ENCODE peak calls at places on chromosome 15, in four cellular contexts. I is WTC11, C is GM12878, P is HepG2. G is an unnamed sample.

GRCh38 chr15:100869151-100869999 is 10.3 kb upstream of the ALDH1A3 start:
- DNase-seq in I (peak), C (no peak), P (no peak), G (peak)

GRCh38 chr15:77009646-77010311 is 14.9 kb downstream of the PSTPIP1 start:
- DNase-seq in I (no peak), C (no peak), P (no peak), G (no peak)

GRCh38 chr15:57541805-57542504 is 49.7 kb upstream of the MYZAP start:
- DNase-seq in I (peak), C (no peak), P (peak), G (peak)

GRCh38 chr15:41241251-41241964 is 10.3 kb downstream of the CHP1 start:
- DNase-seq in I (no peak), C (no peak), P (peak), G (peak)

GRCh38 chr15:57560976-57561711 is 30.6 kb upstream of the MYZAP start:
- DNase-seq in I (peak), C (peak), P (peak), G (peak)

GRCh38 chr15:100189849-100190248 is 151.9 kb downstream of the ADAMTS17 start:
- DNase-seq in I (no peak), C (no peak), P (no peak), G (no peak)

GRCh38 chr15:97933589-97933988 is 26.9 kb upstream of the ARRDC4 start:
- DNase-seq in I (no peak), C (no peak), P (no peak), G (no peak)

GRCh38 chr15:78620839-78621421 is at the start of gene CHRNA3:
- DNase-seq in I (peak), C (no peak), P (no peak), G (no peak)

GRCh38 chr15:30791239-30791638 is 112.5 kb upstream of the FAN1 start:
- DNase-seq in I (peak), C (no peak), P (no peak), G (peak)

GRCh38 chr15:60583194-60583593 is 104.3 kb upstream of the ICE2 start:
- DNase-seq in I (no peak), C (no peak), P (no peak), G (no peak)

GRCh38 chr15:67870868-67871408 is 31.1 kb upstream of the RNU6-1 start:
- DNase-seq in I (no peak), C (no peak), P (no peak), G (no peak)

GRCh38 chr15:40047413-40048154 is 8.6 kb upstream of the SRP14 start:
- DNase-seq in I (no peak), C (peak), P (no peak), G (no peak)

GRCh38 chr15:60534546-60534945 is 55.6 kb upstream of the ICE2 start:
- DNase-seq in I (no peak), C (no peak), P (no peak), G (no peak)

GRCh38 chr15:94230436-94230885 is 900 bp upstream of the MCTP2 start:
- DNase-seq in I (no peak), C (no peak), P (no peak), G (no peak)

GRCh38 chr15:33013827-33014445 is 180.6 kb downstream of the FMN1 start:
- DNase-seq in I (no peak), C (no peak), P (no peak), G (no peak)

DNA sequence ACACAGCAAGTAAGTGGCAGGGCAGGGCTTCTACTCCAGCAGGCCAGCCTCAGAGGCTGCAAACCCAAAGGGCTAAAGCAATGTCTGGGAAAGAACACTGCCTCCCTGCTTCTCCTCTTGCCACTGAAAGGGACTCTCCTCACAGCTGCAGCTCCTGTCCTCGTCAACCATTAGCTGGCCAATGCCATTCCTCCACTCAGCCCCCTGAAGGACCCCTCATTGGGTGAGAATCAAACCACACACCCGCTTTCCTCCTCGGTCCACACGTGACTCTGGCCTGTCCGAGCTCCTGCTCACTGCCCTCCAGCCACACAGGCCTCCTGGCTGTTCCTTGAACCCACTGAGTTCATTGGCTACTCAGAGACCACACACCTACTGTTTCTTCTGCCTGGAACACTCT is 253.7 kb upstream of the TLE3 start:
- DNase-seq in I (no peak), C (no peak), P (no peak), G (no peak)
- TF ChIP-seq NR2C2 in I (no peak), C (no peak), P (no peak), G (no peak)

GRCh38 chr15:93164409-93164808 is 75.4 kb upstream of the RGMA start:
- DNase-seq in I (no peak), C (no peak), P (no peak), G (no peak)
- TF ChIP-seq NR2C2 in I (no peak), C (no peak), P (no peak), G (no peak)

GRCh38 chr15:48679952-48680351 is 34.4 kb upstream of the FBN1 start:
- DNase-seq in I (no peak), C (no peak), P (no peak), G (no peak)

GRCh38 chr15:48683991-48684765 is 38.7 kb upstream of the FBN1 start:
- DNase-seq in I (no peak), C (no peak), P (peak), G (no peak)

GRCh38 chr15:48681274-48681840 is 35.8 kb upstream of the FBN1 start:
- DNase-seq in I (no peak), C (no peak), P (no peak), G (no peak)

GRCh38 chr15:48680841-48681240 is 35.3 kb upstream of the FBN1 start:
- DNase-seq in I (no peak), C (no peak), P (no peak), G (no peak)

GRCh38 chr15:48682949-48683651 is 37.6 kb upstream of the FBN1 start:
- DNase-seq in I (no peak), C (no peak), P (peak), G (no peak)
- TF ChIP-seq NR2C2 in I (no peak), C (no peak), P (no peak), G (peak)

GRCh38 chr15:83626171-83626802 is 27.6 kb upstream of the ADAMTSL3 start:
- DNase-seq in I (no peak), C (no peak), P (no peak), G (no peak)
- TF ChIP-seq NR2C2 in I (no peak), C (no peak), P (no peak), G (no peak)

GRCh38 chr15:38459480-38459879 is 5.6 kb downstream of the FAM98B start:
- DNase-seq in I (no peak), C (no peak), P (no peak), G (no peak)

GRCh38 chr15:38458646-38459045 is 4.7 kb downstream of the FAM98B start:
- DNase-seq in I (no peak), C (no peak), P (no peak), G (no peak)

GRCh38 chr15:38463893-38464292 is 10.0 kb downstream of the FAM98B start:
- DNase-seq in I (no peak), C (no peak), P (no peak), G (no peak)

GRCh38 chr15:38460543-38460942 is 6.6 kb downstream of the FAM98B start:
- DNase-seq in I (no peak), C (no peak), P (no peak), G (no peak)

GRCh38 chr15:38461089-38461833 is 7.3 kb downstream of the FAM98B start:
- DNase-seq in I (no peak), C (no peak), P (no peak), G (no peak)
- TF ChIP-seq NR2C2 in I (no peak), C (no peak), P (no peak), G (no peak)